ENCODE peak calls at places on chromosome 18, in six cellular contexts. M, K, S, G, V and U are unnamed samples.

GRCh38 chr18:46705521-46705920 is 48.5 kb upstream of the LOXHD1 start:
- DNase-seq in V (no peak), G (no peak), S (no peak), M (no peak), K (peak; percentile 73), U (no peak)

GRCh38 chr18:76953186-76953982 is 131.0 kb downstream of the ZNF236 start:
- DNase-seq in G (no peak), S (no peak), K (no peak), V (no peak), M (peak; percentile 86), U (peak; percentile 75)

GRCh38 chr18:36162981-36163380 is 24.3 kb upstream of the MOCOS start:
- DNase-seq in K (no peak), S (no peak), M (no peak), G (no peak), V (no peak), U (no peak)

GRCh38 chr18:68721681-68722583 is 7.0 kb upstream of the TMX3 start:
- DNase-seq in G (no peak), S (no peak), M (no peak), V (no peak), K (no peak), U (no peak)

GRCh38 chr18:22173928-22174301 is 4.5 kb downstream of the GATA6 start:
- DNase-seq in G (no peak), M (no peak), K (peak; percentile 42), S (no peak), V (no peak), U (no peak)

GRCh38 chr18:12014976-12015696 is 33.8 kb downstream of the IMPA2 start:
- DNase-seq in G (no peak), V (no peak), K (no peak), M (no peak), S (no peak), U (peak; percentile 72)

GRCh38 chr18:6810191-6810590 is 80.7 kb downstream of the ARHGAP28 start:
- DNase-seq in V (no peak), K (no peak), M (no peak), S (no peak), G (no peak), U (no peak)

GRCh38 chr18:49041677-49042570 is 91.2 kb upstream of the SMAD7 start:
- DNase-seq in M (no peak), V (no peak), K (peak; percentile 65), G (no peak), S (no peak), U (peak; percentile 52)

GRCh38 chr18:79399275-79400081 is 3.7 kb downstream of the NFATC1 start:
- DNase-seq in G (no peak), S (peak; percentile 54), V (no peak), K (no peak), M (peak; percentile 42), U (no peak)

GRCh38 chr18:79580481-79581171 is 99.0 kb upstream of the CTDP1 start:
- DNase-seq in K (peak; percentile 31), M (peak; percentile 10), V (no peak), S (no peak), G (no peak), U (no peak)

GRCh38 chr18:68454511-68455228 is 260.2 kb downstream of the TMX3 start:
- DNase-seq in V (no peak), G (no peak), K (no peak), M (no peak), S (no peak), U (no peak)

GRCh38 chr18:74333091-74333490 is 17.5 kb downstream of the C18orf63 start:
- DNase-seq in V (no peak), K (no peak), M (no peak), G (no peak), S (no peak), U (no peak)

GRCh38 chr18:21743166-21743831 is 2.7 kb downstream of the MIB1 start:
- DNase-seq in M (no peak), G (no peak), V (no peak), K (no peak), S (no peak), U (no peak)

GRCh38 chr18:74579704-74580103 is 18.0 kb upstream of the ZNF407 start:
- DNase-seq in V (no peak), K (peak; percentile 47), G (no peak), S (no peak), M (no peak), U (no peak)

GRCh38 chr18:76452357-76452756 is 42.7 kb downstream of the ZNF516 start:
- DNase-seq in K (no peak), S (no peak), G (no peak), V (no peak), M (no peak), U (no peak)

GRCh38 chr18:50869150-50869549 is 9.8 kb upstream of the ME2 start:
- DNase-seq in V (no peak), M (no peak), G (no peak), K (no peak), S (no peak), U (no peak)

GRCh38 chr18:13500891-13501887 is 225.2 kb downstream of the FAM210A start:
- DNase-seq in G (no peak), K (peak; percentile 64), V (no peak), S (no peak), M (peak; percentile 79), U (peak; percentile 79)
- H3K27ac ChIP-seq in G (no peak overlapping the region), K (no peak overlapping the region), V (no peak overlapping the region), S (no peak overlapping the region), M (no peak overlapping the region), U (peak overlapping the region; percentile 77)

GRCh38 chr18:9910071-9910470 is 3.7 kb upstream of the VAPA start:
- DNase-seq in G (no peak), K (no peak), S (no peak), M (no peak), V (no peak), U (no peak)
- H3K27ac ChIP-seq in G (no peak overlapping the region), K (no peak overlapping the region), S (no peak overlapping the region), M (no peak overlapping the region), V (no peak overlapping the region), U (no peak overlapping the region)

GRCh38 chr18:33010149-33010548 is 237.3 kb upstream of the KLHL14 start:
- DNase-seq in M (no peak), G (no peak), V (no peak), K (no peak), S (no peak), U (no peak)

GRCh38 chr18:33014060-33014796 is 241.4 kb upstream of the KLHL14 start:
- DNase-seq in K (no peak), G (no peak), V (no peak), M (no peak), S (no peak), U (no peak)
- H3K27ac ChIP-seq in K (no peak overlapping the region), G (no peak overlapping the region), V (no peak overlapping the region), M (no peak overlapping the region), S (no peak overlapping the region), U (no peak overlapping the region)

GRCh38 chr18:8704361-8705279 is 736 bp upstream of the MTCL1 start:
- DNase-seq in K (peak; percentile 84), G (peak; percentile 19), M (peak; percentile 95), V (peak; percentile 53), S (peak; percentile 76), U (peak; percentile 94)
- H3K27ac ChIP-seq in K (no peak overlapping the region), G (peak overlapping the region; percentile 82), M (peak overlapping the region; percentile 86), V (no peak overlapping the region), S (peak overlapping the region; percentile 48), U (peak overlapping the region; percentile 88)

GRCh38 chr18:26655614-26656400 is 107.5 kb upstream of the KCTD1 start:
- DNase-seq in K (peak; percentile 74), S (no peak), M (peak; percentile 70), G (no peak), V (no peak), U (peak; percentile 61)

GRCh38 chr18:26657618-26658581 is 109.5 kb upstream of the KCTD1 start:
- DNase-seq in G (no peak), S (no peak), M (no peak), K (no peak), V (no peak), U (no peak)

GRCh38 chr18:26656944-26657536 is 108.7 kb upstream of the KCTD1 start:
- DNase-seq in S (no peak), V (no peak), K (peak; percentile 55), M (peak; percentile 83), G (no peak), U (peak; percentile 82)

GRCh38 chr18:26655010-26655613 is 106.8 kb upstream of the KCTD1 start:
- DNase-seq in G (no peak), S (no peak), M (no peak), K (no peak), V (no peak), U (no peak)

DNA sequence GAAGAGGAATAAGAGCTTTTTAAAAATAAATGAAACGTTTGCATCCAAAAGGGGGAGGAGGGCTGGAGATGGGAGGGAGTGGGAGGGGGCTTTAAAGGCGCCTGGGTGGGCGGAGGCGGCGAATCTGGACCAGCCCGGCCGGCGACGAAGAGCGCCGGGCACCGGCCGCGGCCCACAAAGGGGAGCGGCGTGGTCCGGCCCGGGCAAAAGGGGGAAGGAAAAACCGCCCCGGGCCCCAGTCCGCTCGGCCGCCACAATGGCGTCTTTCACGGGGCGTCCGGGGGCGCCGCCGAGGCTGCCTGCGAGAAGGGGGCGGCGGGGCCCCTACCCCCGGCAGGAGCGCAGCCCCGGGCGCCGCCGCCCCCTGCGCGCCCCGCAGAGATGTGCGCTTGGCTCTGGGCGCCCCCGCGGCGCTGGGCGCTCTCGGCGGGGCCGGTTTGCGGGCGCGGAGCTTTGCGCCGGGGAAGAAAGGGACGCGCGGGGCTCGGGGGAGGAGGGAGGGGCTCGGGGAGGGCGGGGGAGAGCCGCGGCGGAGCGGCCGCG is 108.1 kb upstream of the KCTD1 start:
- DNase-seq in V (no peak), S (no peak), G (no peak), M (no peak), K (no peak), U (peak; percentile 15)
- H3K27ac ChIP-seq in V (no peak overlapping the region), S (no peak overlapping the region), G (peak overlapping the region; percentile 86), M (peak overlapping the region; percentile 83), K (no peak overlapping the region), U (no peak overlapping the region)

GRCh38 chr18:2883137-2883671 is 36.4 kb downstream of the EMILIN2 start:
- DNase-seq in M (no peak), S (peak; percentile 53), K (no peak), V (no peak), G (no peak), U (no peak)
- H3K27ac ChIP-seq in M (no peak overlapping the region), S (peak overlapping the region; percentile 57), K (no peak overlapping the region), V (peak overlapping the region; percentile 52), G (no peak overlapping the region), U (no peak overlapping the region)